ENCODE peak calls at places on chromosomes 4 and X, in ten cellular contexts. Q, G, K, I, V, W, U, A, Y and H are unnamed samples.

GRCh38 chr4:3792813-3793212 is 26.6 kb downstream of the ADRA2C start:
- DNase-seq in Q (no peak), G (peak; percentile 43), K (no peak), I (no peak), V (no peak), W (no peak), U (no peak), A (no peak), Y (peak; percentile 77), H (peak; percentile 63)

GRCh38 chr4:85498068-85498733 is 23.3 kb downstream of the ARHGAP24 start:
- DNase-seq in Q (no peak), G (no peak), K (no peak), I (no peak), V (no peak), W (peak; percentile 73), U (peak; percentile 65), A (no peak), Y (no peak), H (no peak)

GRCh38 chr4:53716011-53716410 is 124.7 kb upstream of the LNX1 start:
- DNase-seq in Q (no peak), G (no peak), K (no peak), I (no peak), V (no peak), W (no peak), U (no peak), A (no peak), Y (no peak), H (no peak)

GRCh38 chr4:125749354-125749753 is 434.6 kb downstream of the FAT4 start:
- DNase-seq in Q (no peak), G (no peak), K (no peak), I (no peak), V (no peak), W (no peak), U (no peak), A (no peak), Y (no peak), H (no peak)

GRCh38 chr4:101813604-101814003 is 23.1 kb downstream of the BANK1 start:
- DNase-seq in Q (no peak), G (no peak), K (no peak), I (no peak), V (no peak), W (no peak), U (no peak), A (no peak), Y (no peak), H (no peak)

GRCh38 chr4:4344915-4345527 is 41.9 kb upstream of the NSG1 start:
- DNase-seq in Q (no peak), G (no peak), K (no peak), I (no peak), V (no peak), W (no peak), U (no peak), A (no peak), Y (no peak), H (no peak)

GRCh38 chr4:106301393-106302084 is 14.5 kb downstream of the TBCK start:
- DNase-seq in Q (no peak), G (no peak), K (no peak), I (peak; percentile 5), V (no peak), W (peak; percentile 32), U (peak; percentile 69), A (no peak), Y (no peak), H (no peak)

GRCh38 chr4:26021417-26022345 is 107.7 kb downstream of the SMIM20 start:
- DNase-seq in Q (no peak), G (no peak), K (no peak), I (no peak), V (peak; percentile 53), W (peak; percentile 49), U (peak; percentile 29), A (no peak), Y (no peak), H (no peak)

GRCh38 chr4:1023241-1023640 is 11.8 kb downstream of the FGFRL1 start:
- DNase-seq in Q (no peak), G (no peak), K (no peak), I (no peak), V (no peak), W (no peak), U (no peak), A (no peak), Y (no peak), H (no peak)

GRCh38 chr4:177680308-177680707 is 238.1 kb upstream of the AGA start:
- DNase-seq in Q (no peak), G (no peak), K (no peak), I (no peak), V (no peak), W (no peak), U (no peak), A (no peak), Y (no peak), H (no peak)

GRCh38 chrX:1554469-1555210 is 17.7 kb upstream of the P2RY8 start:
- DNase-seq in Q (no peak), G (no peak), K (peak; percentile 53), I (no peak), V (peak; percentile 78), W (no peak), U (no peak), A (peak; percentile 57), Y (no peak), H (no peak)

GRCh38 chr4:7266525-7267292 is 74.4 kb downstream of the SORCS2 start:
- DNase-seq in Q (no peak), G (no peak), K (no peak), I (peak; percentile 74), V (no peak), W (peak; percentile 60), U (peak; percentile 63), A (no peak), Y (no peak), H (no peak)

GRCh38 chr4:16417198-16417597 is 190.9 kb upstream of the TAPT1 start:
- DNase-seq in Q (no peak), G (no peak), K (no peak), I (no peak), V (no peak), W (no peak), U (no peak), A (no peak), Y (no peak), H (no peak)

GRCh38 chrX:34810911-34811310 is 131.7 kb upstream of the FAM47B start:
- DNase-seq in Q (no peak), G (no peak), K (no peak), I (no peak), V (no peak), W (no peak), U (no peak), A (no peak), Y (no peak), H (no peak)

GRCh38 chr4:47913858-47914218 is 545 bp downstream of the NFXL1 start:
- DNase-seq in Q (peak; percentile 24), G (peak; percentile 63), K (no peak), I (no peak), V (peak; percentile 90), W (peak; percentile 1), U (no peak), A (peak; percentile 31), Y (peak; percentile 56), H (peak; percentile 49)

GRCh38 chrX:83529950-83530349 is 21.9 kb downstream of the POU3F4 start:
- DNase-seq in Q (no peak), G (no peak), K (no peak), I (no peak), V (no peak), W (no peak), U (no peak), A (no peak), Y (no peak), H (no peak)
- TF ChIP-seq CTCF in Q (no peak), G (no peak), K (no peak), I (no peak), V (no peak), W (no peak), U (no peak), A (no peak), Y (no peak), H (no peak)

DNA sequence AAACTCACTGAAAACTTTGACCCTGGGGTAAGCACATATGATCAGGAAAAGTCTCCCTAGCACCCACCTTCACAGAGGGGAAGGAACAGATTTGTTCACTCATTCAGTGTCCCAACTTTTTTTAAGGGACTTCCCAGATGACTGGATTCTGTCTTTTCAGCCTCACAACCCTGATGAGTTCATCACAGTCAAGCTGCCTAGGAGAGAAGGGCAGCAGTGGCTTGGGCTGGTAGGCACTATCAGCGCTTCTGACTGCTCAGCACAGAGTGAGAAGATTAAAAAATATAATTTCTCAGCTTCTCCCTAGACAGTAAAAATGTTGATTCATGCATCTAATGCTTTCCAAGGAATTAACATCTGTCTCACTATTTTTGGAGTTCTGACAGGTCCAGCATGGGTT is 328.2 kb downstream of the DTHD1 start:
- DNase-seq in Q (no peak), G (no peak), K (no peak), I (no peak), V (no peak), W (no peak), U (no peak), A (no peak), Y (no peak), H (no peak)
- TF ChIP-seq CTCF in Q (no peak), G (no peak), K (no peak), I (no peak), V (no peak), W (no peak), U (no peak), A (no peak), Y (no peak), H (no peak)

GRCh38 chr4:76246025-76246424 is 5.5 kb upstream of the FAM47E start:
- DNase-seq in Q (no peak), G (no peak), K (no peak), I (no peak), V (no peak), W (peak; percentile 7), U (no peak), A (no peak), Y (no peak), H (no peak)
- TF ChIP-seq CTCF in Q (no peak), G (no peak), K (no peak), I (no peak), V (no peak), W (no peak), U (no peak), A (no peak), Y (no peak), H (no peak)

DNA sequence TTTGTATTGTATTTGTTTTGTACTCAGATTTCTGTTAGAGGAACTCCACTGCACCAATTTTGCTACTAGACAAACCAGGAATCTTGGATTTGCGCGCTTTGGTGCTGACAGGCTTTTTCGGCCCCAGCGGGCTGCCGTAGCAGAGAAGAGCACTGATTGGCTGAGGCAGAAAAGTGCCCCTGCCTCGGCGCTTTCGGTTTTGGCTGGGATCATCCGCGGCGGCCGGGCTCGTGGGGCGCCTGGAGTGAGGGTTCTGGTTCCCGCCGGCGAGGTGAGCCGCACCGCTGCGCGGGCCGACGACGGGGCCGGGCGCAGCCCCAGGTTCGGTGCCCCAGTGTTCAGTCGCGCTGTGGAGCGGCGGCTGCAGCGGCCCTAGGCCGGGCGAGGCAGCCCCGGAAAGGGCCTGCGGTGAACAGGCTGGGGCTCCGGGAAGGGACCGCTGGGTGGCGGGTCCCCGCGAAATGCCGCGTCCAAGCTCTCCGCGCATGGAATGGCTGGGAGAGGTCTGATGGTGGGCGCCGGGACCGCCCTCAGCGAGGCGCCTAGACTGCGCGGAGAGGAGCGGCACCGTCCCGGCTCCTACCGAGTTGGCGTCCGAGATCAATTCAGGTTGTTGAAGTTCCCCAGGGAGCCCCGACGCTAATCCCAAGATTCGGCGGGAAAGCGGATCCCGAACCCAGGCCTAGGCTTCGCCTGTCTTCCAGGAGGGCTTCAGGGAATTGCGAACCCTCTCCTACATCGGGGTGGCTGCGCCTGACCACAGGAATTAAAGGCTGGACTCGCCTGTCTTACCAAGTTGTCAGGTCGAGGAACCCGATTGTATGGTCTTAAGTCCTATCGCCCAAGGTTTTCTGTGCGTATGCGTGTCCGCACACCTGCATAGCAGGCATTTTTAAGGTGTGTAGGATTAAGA is at the start of gene LSM6:
- DNase-seq in Q (peak; percentile 73), G (peak; percentile 71), K (peak; percentile 91), I (peak; percentile 53), V (peak; percentile 96), W (peak; percentile 88), U (peak; percentile 89), A (peak; percentile 79), Y (peak; percentile 85), H (peak; percentile 72)
- TF ChIP-seq CTCF in Q (peak; percentile 26), G (no peak), K (no peak), I (peak; percentile 1), V (no peak), W (no peak), U (no peak), A (no peak), Y (no peak), H (no peak)